ENCODE peak calls at places on chromosome 14, in ten cellular contexts. Z is left ventricle myocardium inferior, Q is AG04450, D is thyroid gland, C is astrocyte, P is fibroblast of the aortic adventitia, W is adipocyte, G is IMR-90, N is kidney epithelial cell, M is H1. L is an unnamed sample.

GRCh38 chr14:41986726-41987125 is 380.1 kb downstream of the LRFN5 start:
- DNase-seq in Z (no peak), Q (no peak), D (no peak), C (peak), P (peak), W (no peak), G (peak), N (peak), M (no peak), L (no peak)

GRCh38 chr14:67503331-67503730 is 14.8 kb upstream of the TMEM229B start:
- DNase-seq in Z (no peak), Q (no peak), D (no peak), C (no peak), P (no peak), W (no peak), G (no peak), N (no peak), M (no peak), L (no peak)

GRCh38 chr14:50957296-50957695 is 13.0 kb upstream of the PYGL start:
- DNase-seq in Z (no peak), Q (no peak), D (no peak), C (peak), P (peak), W (peak), G (peak), N (no peak), M (no peak), L (no peak)

GRCh38 chr14:65792208-65792905 is 379.8 kb downstream of the FUT8 start:
- DNase-seq in Z (no peak), Q (no peak), D (no peak), C (peak), P (peak), W (peak), G (peak), N (peak), M (no peak), L (no peak)

GRCh38 chr14:102394717-102395378 is 32.1 kb downstream of the TECPR2 start:
- DNase-seq in Z (no peak), Q (no peak), D (no peak), C (no peak), P (no peak), W (no peak), G (no peak), N (no peak), M (no peak), L (no peak)

GRCh38 chr14:72169521-72169920 is 237.3 kb downstream of the RGS6 start:
- DNase-seq in Z (no peak), Q (no peak), D (no peak), C (no peak), P (no peak), W (no peak), G (no peak), N (no peak), M (no peak), L (no peak)

GRCh38 chr14:31884776-31885379 is 192.2 kb upstream of the ARHGAP5 start:
- DNase-seq in Z (no peak), Q (no peak), D (no peak), C (peak), P (no peak), W (peak), G (peak), N (peak), M (no peak), L (no peak)

GRCh38 chr14:98946995-98947394 is 325.0 kb downstream of the BCL11B start:
- DNase-seq in Z (peak), Q (no peak), D (peak), C (no peak), P (no peak), W (peak), G (no peak), N (no peak), M (no peak), L (no peak)

GRCh38 chr14:70856851-70857498 is 47.7 kb upstream of the MAP3K9 start:
- DNase-seq in Z (no peak), Q (peak), D (no peak), C (peak), P (peak), W (peak), G (peak), N (peak), M (no peak), L (peak)

GRCh38 chr14:94111276-94112095 is 950 bp downstream of the IFI27 start:
- DNase-seq in Z (no peak), Q (no peak), D (no peak), C (no peak), P (no peak), W (no peak), G (no peak), N (no peak), M (no peak), L (no peak)

GRCh38 chr14:94113490-94113889 is 3.0 kb downstream of the IFI27 start:
- DNase-seq in Z (peak), Q (no peak), D (peak), C (peak), P (peak), W (no peak), G (peak), N (no peak), M (no peak), L (no peak)

GRCh38 chr14:94113073-94113472 is 2.5 kb downstream of the IFI27 start:
- DNase-seq in Z (no peak), Q (no peak), D (no peak), C (no peak), P (no peak), W (no peak), G (no peak), N (no peak), M (no peak), L (no peak)

GRCh38 chr14:94113908-94114588 is 3.5 kb downstream of the IFI27 start:
- DNase-seq in Z (no peak), Q (no peak), D (no peak), C (peak), P (peak), W (no peak), G (peak), N (no peak), M (no peak), L (no peak)

DNA sequence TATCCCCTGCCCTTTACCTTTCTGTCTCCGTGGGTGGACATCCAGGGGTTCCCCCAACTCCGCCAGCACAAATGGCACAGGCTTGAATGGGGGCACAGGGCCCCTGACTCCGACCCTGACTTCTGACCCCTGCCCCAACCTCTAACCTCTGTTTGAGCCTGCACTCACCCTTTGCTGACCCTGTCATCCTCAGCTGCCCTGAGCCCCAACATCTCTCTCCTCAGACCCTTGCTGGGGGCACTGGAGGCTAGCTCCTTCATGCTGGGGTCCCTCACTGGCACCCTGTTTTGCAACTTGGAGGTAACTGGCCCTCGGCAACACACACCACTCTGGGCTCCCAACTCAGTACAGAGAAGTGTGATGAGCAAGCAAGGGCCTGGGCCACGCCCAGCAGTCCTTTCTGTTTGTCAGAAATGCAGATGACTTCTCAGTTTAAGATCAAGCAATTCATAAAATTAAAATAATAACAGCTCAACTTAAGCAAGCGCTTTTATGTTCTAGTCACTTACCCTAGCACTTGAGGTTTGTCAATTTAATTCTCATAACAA is 2.1 kb downstream of the IFI27 start:
- DNase-seq in Z (no peak), Q (no peak), D (no peak), C (no peak), P (no peak), W (no peak), G (no peak), N (no peak), M (no peak), L (no peak)
- H3K4me3 ChIP-seq in Z (peak), Q (no peak), D (no peak), C (no peak), P (no peak), W (no peak), G (no peak), N (no peak), M (no peak), L (no peak)

GRCh38 chr14:97219356-97220017 is 422.3 kb downstream of the VRK1 start:
- DNase-seq in Z (no peak), Q (no peak), D (no peak), C (no peak), P (no peak), W (no peak), G (no peak), N (no peak), M (no peak), L (no peak)
- H3K4me3 ChIP-seq in Z (peak), Q (no peak), D (peak), C (peak), P (no peak), W (peak), G (no peak), N (peak), M (peak), L (no peak)

GRCh38 chr14:36522347-36522971 is 2.4 kb upstream of the NKX2-1 start:
- DNase-seq in Z (no peak), Q (no peak), D (peak), C (no peak), P (no peak), W (no peak), G (no peak), N (no peak), M (no peak), L (no peak)
- H3K4me3 ChIP-seq in Z (no peak), Q (no peak), D (no peak), C (no peak), P (no peak), W (no peak), G (no peak), N (no peak), M (no peak), L (no peak)

GRCh38 chr14:24390696-24391468 is 7.9 kb upstream of the NYNRIN start:
- DNase-seq in Z (no peak), Q (no peak), D (no peak), C (no peak), P (no peak), W (no peak), G (no peak), N (no peak), M (no peak), L (no peak)

GRCh38 chr14:24389266-24389855 is 9.4 kb upstream of the NYNRIN start:
- DNase-seq in Z (no peak), Q (no peak), D (no peak), C (peak), P (peak), W (peak), G (peak), N (no peak), M (no peak), L (no peak)

GRCh38 chr14:24394275-24394674 is 4.5 kb upstream of the NYNRIN start:
- DNase-seq in Z (no peak), Q (no peak), D (no peak), C (no peak), P (no peak), W (no peak), G (no peak), N (no peak), M (no peak), L (no peak)

GRCh38 chr14:24395609-24396580 is 2.9 kb upstream of the NYNRIN start:
- DNase-seq in Z (no peak), Q (no peak), D (peak), C (peak), P (peak), W (peak), G (no peak), N (no peak), M (no peak), L (no peak)

DNA sequence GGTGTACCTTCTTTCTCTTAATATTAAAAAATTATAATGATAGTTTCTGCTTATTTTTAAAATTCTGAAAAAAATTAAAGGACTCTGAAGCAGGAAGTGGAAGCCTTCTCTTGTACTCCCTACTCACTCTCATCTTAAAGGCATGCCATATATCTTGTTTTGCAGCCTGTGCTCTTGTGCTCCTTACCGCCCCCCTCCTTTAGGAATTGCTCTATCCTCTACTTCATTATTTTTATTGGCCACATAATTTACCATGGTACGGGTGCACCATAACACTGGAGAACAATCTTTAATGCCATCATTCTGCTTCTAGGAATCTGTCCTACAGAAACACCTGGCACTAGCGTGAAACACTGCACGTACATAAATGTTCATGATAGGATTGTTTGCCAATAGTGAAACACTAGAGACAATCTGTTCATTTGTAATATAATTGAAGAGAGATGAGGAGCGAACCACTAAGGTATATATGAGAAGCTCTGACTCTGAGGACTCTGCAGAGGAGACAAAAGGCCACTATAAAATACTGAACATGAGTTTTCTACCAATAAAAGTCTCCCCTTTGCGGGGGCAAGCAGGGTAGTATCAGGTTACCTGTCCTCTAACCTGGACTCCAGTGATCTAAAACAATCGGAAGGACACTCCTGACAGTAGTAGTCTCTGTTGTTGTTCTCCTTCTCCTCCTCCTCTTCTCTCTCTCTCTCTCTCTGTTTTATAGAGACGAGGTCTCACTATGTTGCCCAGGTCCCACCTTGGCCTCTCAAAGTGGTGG is 6.3 kb upstream of the NYNRIN start:
- DNase-seq in Z (no peak), Q (no peak), D (no peak), C (peak), P (peak), W (peak), G (peak), N (no peak), M (no peak), L (no peak)
- H3K4me3 ChIP-seq in Z (no peak), Q (no peak), D (no peak), C (no peak), P (no peak), W (no peak), G (no peak), N (peak), M (no peak), L (no peak)

DNA sequence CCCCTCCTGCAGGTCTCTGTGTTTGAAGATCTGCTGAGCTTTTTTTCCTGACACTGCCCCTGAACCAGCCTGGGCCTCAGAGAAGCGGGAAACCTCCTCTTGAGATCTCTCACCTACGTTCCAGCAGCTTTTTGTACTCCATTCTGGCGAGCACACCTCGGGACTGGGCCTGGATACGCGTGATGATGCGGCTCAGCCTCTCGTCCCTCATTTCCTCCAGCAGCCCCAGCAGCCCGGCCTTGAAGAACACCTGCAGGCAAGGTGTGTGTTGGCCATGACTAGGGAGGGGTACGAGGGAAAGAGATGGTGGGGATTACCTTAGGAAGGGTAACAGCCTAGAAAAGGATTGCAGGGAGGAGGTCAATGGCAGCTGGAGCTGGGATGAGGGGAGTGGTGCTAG is 10.3 kb downstream of the MYH7 start:
- DNase-seq in Z (no peak), Q (no peak), D (no peak), C (no peak), P (no peak), W (no peak), G (no peak), N (no peak), M (no peak), L (no peak)
- H3K4me3 ChIP-seq in Z (no peak), Q (no peak), D (no peak), C (no peak), P (no peak), W (no peak), G (no peak), N (no peak), M (no peak), L (no peak)

L was measured in BJ.